ENCODE peak calls at places on chromosome 16, in four cellular contexts. W is transverse colon, L is mucosa of descending colon, K is IMR-90. J is an unnamed sample.
A peak's percentile ranks its signal among the peaks of the same experiment; 100 is the strongest.

GRCh38 chr16:26027060-26027459 is 335.3 kb downstream of the HS3ST4 start:
- DNase-seq in K (no peak), L (no peak), W (no peak), J (no peak)

GRCh38 chr16:59181821-59182420 is 447.8 kb upstream of the GOT2 start:
- DNase-seq in L (no peak), K (no peak), W (no peak), J (no peak)

GRCh38 chr16:4944333-4945281 is 7.7 kb upstream of the PPL start:
- DNase-seq in K (peak; percentile 97), L (peak; percentile 74), W (peak; percentile 84), J (peak; percentile 91)

GRCh38 chr16:31874354-31875111 is 926 bp downstream of the ZNF267 start:
- DNase-seq in K (peak; percentile 55), L (peak; percentile 29), W (no peak), J (no peak)

GRCh38 chr16:68074850-68075249 is 10.3 kb upstream of the NFATC3 start:
- DNase-seq in L (peak; percentile 71), K (no peak), W (peak; percentile 68), J (no peak)

GRCh38 chr16:67068212-67068753 is 39.3 kb downstream of the CBFB start:
- DNase-seq in W (no peak), K (peak; percentile 56), L (no peak), J (no peak)

GRCh38 chr16:81500833-81501521 is 56.4 kb downstream of the CMIP start:
- DNase-seq in K (peak; percentile 81), L (no peak), W (no peak), J (no peak)

GRCh38 chr16:8108991-8109509 is 481.3 kb downstream of the TMEM114 start:
- DNase-seq in K (no peak), L (no peak), W (no peak), J (no peak)

GRCh38 chr16:69883744-69884143 is 67.4 kb upstream of the CLEC18A start:
- DNase-seq in K (no peak), L (no peak), W (no peak), J (no peak)

GRCh38 chr16:68275611-68276191 is 11.4 kb downstream of the SLC7A6 start:
- DNase-seq in L (no peak), K (no peak), W (no peak), J (no peak)

GRCh38 chr16:11501583-11502138 is 85.1 kb downstream of the LITAF start:
- DNase-seq in W (no peak), K (no peak), L (no peak), J (no peak)

GRCh38 chr16:11499295-11500089 is 87.2 kb downstream of the LITAF start:
- DNase-seq in W (no peak), K (no peak), L (no peak), J (no peak)

GRCh38 chr16:11503566-11503965 is 83.2 kb downstream of the LITAF start:
- DNase-seq in L (no peak), W (no peak), K (no peak), J (no peak)

GRCh38 chr16:11500720-11501346 is 85.9 kb downstream of the LITAF start:
- DNase-seq in L (no peak), W (no peak), K (no peak), J (no peak)

DNA sequence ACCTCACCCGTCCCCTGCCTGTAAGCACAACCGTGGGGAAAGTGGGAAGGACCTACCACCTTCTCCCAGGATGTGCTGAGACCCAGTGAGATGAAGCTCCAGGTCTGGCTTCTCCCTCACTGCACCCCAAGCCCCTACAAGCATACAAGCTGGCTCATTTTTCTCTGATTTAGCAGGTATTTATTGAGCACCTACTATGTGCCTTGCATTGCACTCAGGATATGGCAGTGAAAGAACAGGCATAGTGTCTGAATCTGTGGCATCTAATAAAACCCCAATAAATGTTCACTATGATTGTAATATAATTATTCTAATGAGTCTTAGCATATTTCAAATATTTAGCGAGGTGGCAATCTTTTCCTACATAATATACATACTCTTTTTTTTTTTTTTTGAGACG is 84.5 kb downstream of the LITAF start:
- DNase-seq in K (no peak), W (no peak), L (no peak), J (no peak)
- H3K4me1 ChIP-seq in K (peaks cover 7% of the 10 kb centered on the region), W (peaks cover 4% of the 10 kb centered on the region), L (peaks cover 4% of the 10 kb centered on the region), J (peaks cover 8% of the 10 kb centered on the region)

DNA sequence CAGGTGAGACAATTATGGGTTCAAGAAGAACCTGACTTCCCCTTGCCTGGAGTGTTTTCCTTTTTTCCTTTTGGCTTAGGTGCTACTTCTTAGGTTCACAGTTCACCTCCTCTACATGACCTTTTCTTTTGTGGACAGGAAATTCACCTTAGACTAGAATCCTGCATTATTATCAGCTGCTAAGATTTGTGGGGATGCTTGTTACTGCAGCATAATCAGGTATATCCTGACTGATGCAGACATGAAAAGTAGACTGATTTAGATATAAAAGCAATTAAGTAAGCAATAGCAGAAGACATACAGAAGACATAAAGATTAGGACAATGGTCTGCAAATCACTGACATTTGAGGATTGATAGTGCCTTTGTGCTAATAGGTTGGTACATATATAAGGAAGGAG is 168.3 kb downstream of the SALL1 start:
- DNase-seq in K (no peak), L (no peak), W (no peak), J (no peak)
- H3K4me1 ChIP-seq in K (no peaks in the 10 kb centered on the region), L (no peaks in the 10 kb centered on the region), W (no peaks in the 10 kb centered on the region), J (no peaks in the 10 kb centered on the region)

DNA sequence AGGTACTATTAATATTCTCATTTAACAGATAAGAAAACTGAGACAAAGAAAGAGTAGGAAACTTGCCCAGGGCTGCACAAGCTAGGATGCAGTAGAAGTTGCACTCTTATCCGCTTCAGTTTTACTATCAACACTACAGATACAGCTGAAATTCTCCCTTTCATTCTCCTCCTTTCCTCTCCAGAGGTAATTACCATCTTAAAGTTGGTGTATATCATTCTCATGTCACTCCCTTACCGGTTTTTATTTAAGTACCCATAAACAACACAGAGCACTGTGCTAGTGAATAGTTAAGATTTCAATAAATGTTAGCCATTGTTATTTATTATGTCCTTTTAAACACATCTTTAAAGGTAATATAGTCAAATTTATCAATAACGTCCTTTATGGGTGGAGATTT is 3.5 kb downstream of the GDE1 start:
- DNase-seq in L (no peak), W (no peak), K (no peak), J (no peak)
- H3K4me1 ChIP-seq in L (peaks cover 52% of the 10 kb centered on the region), W (peaks cover 38% of the 10 kb centered on the region), K (peaks cover 6% of the 10 kb centered on the region), J (peaks cover 62% of the 10 kb centered on the region)

GRCh38 chr16:2025251-2025650 is 1.5 kb upstream of the NHERF2 start:
- DNase-seq in W (no peak), L (no peak), K (no peak), J (no peak)
- H3K4me1 ChIP-seq in W (peaks cover 44% of the 10 kb centered on the region), L (peaks cover 29% of the 10 kb centered on the region), K (peaks cover 20% of the 10 kb centered on the region), J (peaks cover 72% of the 10 kb centered on the region)

DNA sequence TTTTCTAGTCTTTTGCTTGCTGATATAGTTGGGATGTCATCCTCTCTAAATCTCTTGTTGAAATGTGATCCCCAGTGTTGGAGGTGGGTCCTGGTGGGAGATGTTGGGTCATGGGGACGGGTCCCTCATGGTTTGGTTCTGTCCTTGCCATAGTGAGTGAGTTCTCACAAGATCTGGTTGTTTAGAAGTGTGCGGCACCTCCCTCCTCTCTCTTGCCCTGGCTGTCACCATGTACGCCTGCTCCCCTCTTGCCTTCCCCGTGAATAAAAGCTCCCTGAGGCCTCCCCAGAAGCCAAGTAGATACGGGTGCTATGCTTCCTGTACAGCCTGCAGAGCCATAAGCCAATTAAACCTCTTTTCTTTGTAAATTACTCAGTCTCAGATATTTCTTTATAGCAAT is 15.2 kb downstream of the IL4R start:
- DNase-seq in W (no peak), L (no peak), K (no peak), J (no peak)
- H3K4me1 ChIP-seq in W (peaks cover 51% of the 10 kb centered on the region), L (peaks cover 34% of the 10 kb centered on the region), K (peaks cover 26% of the 10 kb centered on the region), J (peaks cover 94% of the 10 kb centered on the region)

GRCh38 chr16:15950869-15951268 is 1.5 kb downstream of the ABCC1 start:
- DNase-seq in K (no peak), L (no peak), W (no peak), J (no peak)

GRCh38 chr16:15951852-15952251 is 2.4 kb downstream of the ABCC1 start:
- DNase-seq in K (no peak), W (no peak), L (no peak), J (no peak)

GRCh38 chr16:15948532-15949209 is 745 bp upstream of the ABCC1 start:
- DNase-seq in L (peak; percentile 52), W (peak; percentile 47), K (no peak), J (no peak)

GRCh38 chr16:15949210-15950166 is at the start of gene ABCC1:
- DNase-seq in W (peak; percentile 57), K (no peak), L (peak; percentile 46), J (peak; percentile 62)

GRCh38 chr16:15950167-15950854 is 895 bp downstream of the ABCC1 start:
- DNase-seq in L (peak; percentile 30), K (peak; percentile 44), W (peak; percentile 36), J (no peak)
- H3K4me1 ChIP-seq in L (peaks cover 35% of the 10 kb centered on the region), K (peaks cover 35% of the 10 kb centered on the region), W (peaks cover 32% of the 10 kb centered on the region), J (peaks cover 48% of the 10 kb centered on the region)